ENCODE peak calls at places on chromosomes 1 and 21, in four cellular contexts. One of them, this sample, is unnamed.

GRCh38 chr1:109391626-109392025 is 6.1 kb downstream of the SORT1 start:
- DNase-seq in HepG2: no peak
- DNase-seq in K562: no peak
- DNase-seq in H1: no peak
- DNase-seq in this sample: no peak

GRCh38 chr1:182575540-182576149 is 13.4 kb downstream of the RNASEL start:
- DNase-seq in HepG2: peak
- DNase-seq in K562: no peak
- DNase-seq in H1: no peak
- DNase-seq in this sample: peak

GRCh38 chr1:211811848-211812247 is 18.7 kb downstream of the LPGAT1 start:
- DNase-seq in HepG2: no peak
- DNase-seq in K562: no peak
- DNase-seq in H1: no peak
- DNase-seq in this sample: no peak

GRCh38 chr21:41664881-41665765 is 101.7 kb downstream of the RIPK4 start:
- DNase-seq in HepG2: no peak
- DNase-seq in K562: no peak
- DNase-seq in H1: no peak
- DNase-seq in this sample: peak

GRCh38 chr1:77889240-77889637 is 815 bp downstream of the NEXN start:
- DNase-seq in HepG2: peak
- DNase-seq in K562: no peak
- DNase-seq in H1: no peak
- DNase-seq in this sample: peak

GRCh38 chr21:25371831-25372434 is 235.3 kb downstream of the MRPL39 start:
- DNase-seq in HepG2: no peak
- DNase-seq in K562: no peak
- DNase-seq in H1: no peak
- DNase-seq in this sample: no peak

GRCh38 chr1:79899914-79900313 is 893.4 kb upstream of the ADGRL4 start:
- DNase-seq in HepG2: no peak
- DNase-seq in K562: no peak
- DNase-seq in H1: no peak
- DNase-seq in this sample: peak

GRCh38 chr1:246750752-246751151 is 26.5 kb downstream of the SCCPDH start:
- DNase-seq in HepG2: no peak
- DNase-seq in K562: no peak
- DNase-seq in H1: no peak
- DNase-seq in this sample: no peak

GRCh38 chr1:223642155-223642689 is 23.3 kb downstream of the CAPN8 start:
- DNase-seq in HepG2: no peak
- DNase-seq in K562: no peak
- DNase-seq in H1: no peak
- DNase-seq in this sample: no peak

GRCh38 chr1:83905315-83905907 is 93.5 kb downstream of the TTLL7 start:
- DNase-seq in HepG2: no peak
- DNase-seq in K562: peak
- DNase-seq in H1: no peak
- DNase-seq in this sample: peak

GRCh38 chr1:59391216-59392179 is 94.6 kb downstream of the FGGY start:
- DNase-seq in HepG2: no peak
- DNase-seq in K562: no peak
- DNase-seq in H1: no peak
- DNase-seq in this sample: no peak

GRCh38 chr1:109207472-109208103 is 6.1 kb upstream of the SARS1 start:
- DNase-seq in HepG2: no peak
- DNase-seq in K562: no peak
- DNase-seq in H1: no peak
- DNase-seq in this sample: no peak

GRCh38 chr21:32705139-32705538 is 22.7 kb downstream of the SYNJ1 start:
- DNase-seq in HepG2: no peak
- DNase-seq in K562: no peak
- DNase-seq in H1: no peak
- DNase-seq in this sample: peak

GRCh38 chr1:85628791-85629531 is 48.4 kb downstream of the CCN1 start:
- DNase-seq in HepG2: peak
- DNase-seq in K562: peak
- DNase-seq in H1: no peak
- DNase-seq in this sample: peak

GRCh38 chr21:38679531-38679930 is 126.2 kb upstream of the ETS2 start:
- DNase-seq in HepG2: no peak
- DNase-seq in K562: no peak
- DNase-seq in H1: no peak
- DNase-seq in this sample: peak

GRCh38 chr1:6489799-6490180 is 1.7 kb downstream of the PLEKHG5 start:
- DNase-seq in HepG2: peak
- DNase-seq in K562: peak
- DNase-seq in H1: no peak
- DNase-seq in this sample: peak

GRCh38 chr1:247548092-247548491 is 842 bp upstream of the GCSAML start:
- DNase-seq in HepG2: no peak
- DNase-seq in K562: no peak
- DNase-seq in H1: no peak
- DNase-seq in this sample: no peak

GRCh38 chr1:168613689-168614655 is 37.6 kb downstream of the XCL1 start:
- DNase-seq in HepG2: no peak
- DNase-seq in K562: no peak
- DNase-seq in H1: no peak
- DNase-seq in this sample: no peak

GRCh38 chr21:28018741-28019669 is 973.7 kb downstream of the LTN1 start:
- DNase-seq in HepG2: no peak
- DNase-seq in K562: no peak
- DNase-seq in H1: no peak
- DNase-seq in this sample: peak

GRCh38 chr1:64745986-64746940 is 1.4 kb downstream of the RAVER2 start:
- DNase-seq in HepG2: no peak
- DNase-seq in K562: no peak
- DNase-seq in H1: no peak
- DNase-seq in this sample: peak

GRCh38 chr21:21268061-21268471 is 269.9 kb downstream of the NCAM2 start:
- DNase-seq in HepG2: no peak
- DNase-seq in K562: no peak
- DNase-seq in H1: no peak
- DNase-seq in this sample: peak

GRCh38 chr1:203669739-203670138 is 43.1 kb downstream of the ATP2B4 start:
- DNase-seq in HepG2: peak
- DNase-seq in K562: no peak
- DNase-seq in H1: no peak
- DNase-seq in this sample: peak

GRCh38 chr1:58047265-58047858 is 499.2 kb downstream of the OMA1 start:
- DNase-seq in HepG2: peak
- DNase-seq in K562: peak
- DNase-seq in H1: no peak
- DNase-seq in this sample: no peak

GRCh38 chr1:60051191-60051590 is 22.4 kb downstream of the C1orf87 start:
- DNase-seq in HepG2: no peak
- DNase-seq in K562: no peak
- DNase-seq in H1: no peak
- DNase-seq in this sample: no peak

GRCh38 chr1:16173447-16174260 is 17.8 kb upstream of the EPHA2 start:
- DNase-seq in HepG2: no peak
- DNase-seq in K562: peak
- DNase-seq in H1: no peak
- DNase-seq in this sample: peak

GRCh38 chr1:51839094-51839493 is 39.4 kb downstream of the NRDC start:
- DNase-seq in HepG2: no peak
- DNase-seq in K562: no peak
- DNase-seq in H1: no peak
- DNase-seq in this sample: no peak

GRCh38 chr1:84603223-84603622 is 29.0 kb upstream of the CTBS start:
- DNase-seq in HepG2: no peak
- DNase-seq in K562: no peak
- DNase-seq in H1: no peak
- DNase-seq in this sample: peak

GRCh38 chr1:223473576-223474344 is 80.5 kb downstream of the CCDC185 start:
- DNase-seq in HepG2: no peak
- DNase-seq in K562: no peak
- DNase-seq in H1: no peak
- DNase-seq in this sample: no peak

GRCh38 chr1:2645143-2645542 is 12.3 kb upstream of the MMEL1 start:
- DNase-seq in HepG2: no peak
- DNase-seq in K562: no peak
- DNase-seq in H1: no peak
- DNase-seq in this sample: no peak

GRCh38 chr21:40043423-40043822 is 176.2 kb downstream of the PCP4 start:
- DNase-seq in HepG2: no peak
- DNase-seq in K562: no peak
- DNase-seq in H1: no peak
- DNase-seq in this sample: no peak

GRCh38 chr1:208562021-208562950 is 318.1 kb upstream of the PLXNA2 start:
- DNase-seq in HepG2: no peak
- DNase-seq in K562: no peak
- DNase-seq in H1: no peak
- DNase-seq in this sample: no peak

GRCh38 chr1:208557695-208558094 is 313.5 kb upstream of the PLXNA2 start:
- DNase-seq in HepG2: no peak
- DNase-seq in K562: no peak
- DNase-seq in H1: no peak
- DNase-seq in this sample: no peak

GRCh38 chr1:208556461-208556860 is 312.3 kb upstream of the PLXNA2 start:
- DNase-seq in HepG2: no peak
- DNase-seq in K562: no peak
- DNase-seq in H1: no peak
- DNase-seq in this sample: no peak

GRCh38 chr1:208559597-208559996 is 315.4 kb upstream of the PLXNA2 start:
- DNase-seq in HepG2: no peak
- DNase-seq in K562: no peak
- DNase-seq in H1: no peak
- DNase-seq in this sample: no peak

DNA sequence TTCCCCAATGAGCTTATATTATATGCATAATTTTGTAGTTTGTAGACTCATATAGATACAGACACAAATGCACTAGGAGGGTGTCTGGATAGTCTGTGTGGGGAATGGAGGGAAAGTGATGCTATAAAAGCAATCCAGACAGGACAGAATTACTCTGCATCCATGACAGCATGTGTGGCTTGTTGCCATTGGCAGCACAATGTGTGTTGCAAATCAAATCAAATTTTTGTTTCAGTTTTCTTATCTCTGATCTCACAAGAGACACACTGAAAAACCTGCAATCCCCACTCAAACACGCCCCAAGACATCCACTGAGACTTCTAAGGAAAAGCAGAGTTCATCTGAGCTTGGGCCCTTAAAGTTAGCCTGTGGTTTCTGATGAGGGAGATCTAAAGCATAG is 312.9 kb upstream of the PLXNA2 start:
- DNase-seq in HepG2: no peak
- DNase-seq in K562: no peak
- DNase-seq in H1: no peak
- DNase-seq in this sample: no peak
- TF ChIP-seq MAFK in HepG2: no peak
- TF ChIP-seq MAFK in K562: no peak
- TF ChIP-seq MAFK in H1: no peak
- TF ChIP-seq MAFK in this sample: no peak

GRCh38 chr1:153958111-153958960 is at the start of gene CRTC2:
- DNase-seq in HepG2: peak
- DNase-seq in K562: peak
- DNase-seq in H1: peak
- DNase-seq in this sample: peak
- H2AFZ ChIP-seq in HepG2: no peak
- H2AFZ ChIP-seq in K562: peak
- H2AFZ ChIP-seq in H1: peak
- H2AFZ ChIP-seq in this sample: peak

DNA sequence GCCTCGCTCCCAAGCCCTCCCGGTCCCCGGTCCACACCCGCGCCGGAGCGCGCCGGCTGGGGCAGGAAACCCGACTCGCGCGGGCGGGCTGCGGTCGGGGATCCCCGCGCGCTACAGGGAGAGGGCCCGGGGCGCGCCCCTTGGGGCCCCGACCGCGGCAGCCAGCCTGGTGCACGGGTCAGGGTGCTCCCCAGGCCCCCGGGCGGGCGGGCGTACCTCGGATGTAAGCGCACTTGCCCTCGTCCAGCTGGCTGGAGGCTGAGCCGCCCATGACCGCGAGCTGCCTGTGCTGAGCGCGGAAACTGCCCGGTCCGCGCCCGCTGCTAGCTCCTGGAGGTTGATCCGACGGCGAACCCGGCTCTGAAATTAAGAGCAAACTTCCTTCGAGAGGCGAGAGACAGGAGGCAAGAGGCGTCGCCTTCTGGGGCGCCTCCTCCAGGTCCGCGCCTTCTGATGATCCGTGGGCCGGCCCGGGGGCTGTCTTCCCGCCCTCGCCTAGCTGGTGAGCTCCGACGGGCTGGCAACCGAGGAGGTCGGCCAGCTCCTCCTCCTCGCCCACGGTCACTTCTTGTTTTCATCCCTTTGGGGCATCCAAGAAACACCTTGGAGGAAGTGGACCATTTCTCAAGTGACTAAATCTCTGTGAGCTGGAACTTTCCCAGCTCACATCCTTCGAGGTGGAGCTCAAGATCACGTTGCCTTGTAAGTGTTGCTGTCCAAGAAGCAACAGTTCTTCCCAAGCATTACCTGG is at the start of gene NIBAN1:
- DNase-seq in HepG2: no peak
- DNase-seq in K562: peak
- DNase-seq in H1: peak
- DNase-seq in this sample: peak
- TF ChIP-seq MAFK in HepG2: no peak
- TF ChIP-seq MAFK in K562: no peak
- TF ChIP-seq MAFK in H1: no peak
- TF ChIP-seq MAFK in this sample: no peak

GRCh38 chr21:45592626-45593134 is 50.4 kb upstream of the SLC19A1 start:
- DNase-seq in HepG2: no peak
- DNase-seq in K562: no peak
- DNase-seq in H1: no peak
- DNase-seq in this sample: no peak
- H2AFZ ChIP-seq in HepG2: no peak
- H2AFZ ChIP-seq in K562: no peak
- H2AFZ ChIP-seq in H1: no peak
- H2AFZ ChIP-seq in this sample: no peak

DNA sequence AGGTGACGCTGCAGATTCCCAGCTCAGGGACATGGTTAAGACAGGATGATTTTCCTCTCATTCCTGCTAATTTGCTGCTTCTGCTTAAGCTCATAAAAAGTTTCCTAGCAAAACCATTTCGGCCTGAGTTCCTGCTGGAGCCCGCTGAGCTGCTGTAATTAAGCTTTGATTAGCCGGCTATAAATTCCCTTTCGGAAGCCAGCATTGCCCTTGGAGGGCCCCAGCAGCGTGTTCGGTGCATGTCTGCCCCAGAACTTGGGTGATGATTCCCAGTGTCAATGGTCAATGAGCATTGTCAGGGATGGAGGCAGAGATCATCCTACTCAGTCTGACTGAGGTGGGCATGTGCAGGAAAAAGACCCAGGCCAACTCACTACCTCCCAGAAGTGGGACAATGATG is 257.4 kb downstream of the GRIK3 start:
- DNase-seq in HepG2: no peak
- DNase-seq in K562: no peak
- DNase-seq in H1: no peak
- DNase-seq in this sample: no peak
- TF ChIP-seq MAFK in HepG2: no peak
- TF ChIP-seq MAFK in K562: no peak
- TF ChIP-seq MAFK in H1: no peak
- TF ChIP-seq MAFK in this sample: no peak

This sample was measured in IMR-90.